ENCODE peak calls at places on chromosomes 11 and 22, in four cellular contexts. One of them, this sample, is unnamed.

GRCh38 chr22:45200862-45201511 is 37.3 kb downstream of the NUP50 start:
- DNase-seq in K562: no peak
- DNase-seq in H1: peak; percentile 45
- DNase-seq in A549: no peak
- DNase-seq in this sample: peak; percentile 98

GRCh38 chr11:111531687-111532364 is 8.7 kb upstream of the LAYN start:
- DNase-seq in K562: no peak
- DNase-seq in A549: peak; percentile 80
- DNase-seq in H1: no peak
- DNase-seq in this sample: peak; percentile 95

GRCh38 chr22:50529416-50530279 is at the start of gene TYMP:
- DNase-seq in H1: peak; percentile 72
- DNase-seq in A549: peak; percentile 45
- DNase-seq in K562: no peak
- DNase-seq in this sample: no peak

GRCh38 chr11:110832080-110832479 is 119.8 kb upstream of the ARHGAP20 start:
- DNase-seq in H1: no peak
- DNase-seq in K562: no peak
- DNase-seq in A549: no peak
- DNase-seq in this sample: no peak

GRCh38 chr11:31509412-31510345 is at the start of the genes ELP4 and IMMP1L:
- DNase-seq in H1: peak; percentile 91
- DNase-seq in K562: peak; percentile 97
- DNase-seq in A549: peak; percentile 99
- DNase-seq in this sample: peak; percentile 95

GRCh38 chr11:68859123-68859522 is 17.4 kb upstream of the CPT1A start:
- DNase-seq in K562: no peak
- DNase-seq in H1: no peak
- DNase-seq in A549: no peak
- DNase-seq in this sample: no peak

GRCh38 chr11:68870470-68870869 is 28.8 kb upstream of the CPT1A start:
- DNase-seq in A549: no peak
- DNase-seq in K562: no peak
- DNase-seq in H1: no peak
- DNase-seq in this sample: no peak

GRCh38 chr11:95516786-95517185 is 272.8 kb downstream of the FAM76B start:
- DNase-seq in K562: no peak
- DNase-seq in H1: no peak
- DNase-seq in A549: no peak
- DNase-seq in this sample: peak; percentile 83

GRCh38 chr11:59556883-59557205 is 45.5 kb downstream of the OR4D9 start:
- DNase-seq in A549: no peak
- DNase-seq in H1: no peak
- DNase-seq in K562: no peak
- DNase-seq in this sample: no peak

GRCh38 chr11:64694821-64695365 is 28.1 kb downstream of the NRXN2 start:
- DNase-seq in K562: no peak
- DNase-seq in A549: no peak
- DNase-seq in H1: peak; percentile 74
- DNase-seq in this sample: no peak

GRCh38 chr11:108037636-108038035 is 28.9 kb downstream of the CUL5 start:
- DNase-seq in A549: no peak
- DNase-seq in K562: no peak
- DNase-seq in H1: no peak
- DNase-seq in this sample: peak; percentile 55

GRCh38 chr11:70716986-70717775 is 318.9 kb downstream of the CTTN start:
- DNase-seq in K562: no peak
- DNase-seq in A549: no peak
- DNase-seq in H1: no peak
- DNase-seq in this sample: no peak

GRCh38 chr11:8239056-8239455 is 24.6 kb downstream of the LMO1 start:
- DNase-seq in K562: no peak
- DNase-seq in H1: no peak
- DNase-seq in A549: no peak
- DNase-seq in this sample: no peak

GRCh38 chr11:116499396-116500001 is 273.3 kb downstream of the BUD13 start:
- DNase-seq in H1: peak; percentile 99
- DNase-seq in A549: peak; percentile 27
- DNase-seq in K562: peak; percentile 78
- DNase-seq in this sample: peak; percentile 22

GRCh38 chr11:68036717-68037239 is 2.0 kb upstream of the TCIRG1 start:
- DNase-seq in A549: no peak
- DNase-seq in H1: no peak
- DNase-seq in K562: no peak
- DNase-seq in this sample: no peak

GRCh38 chr11:120141144-120142071 is 3.5 kb upstream of the TRIM29 start:
- DNase-seq in A549: no peak
- DNase-seq in K562: no peak
- DNase-seq in H1: peak; percentile 22
- DNase-seq in this sample: no peak

GRCh38 chr22:49094151-49094550 is 733.5 kb downstream of the BRD1 start:
- DNase-seq in K562: no peak
- DNase-seq in H1: no peak
- DNase-seq in A549: no peak
- DNase-seq in this sample: no peak

GRCh38 chr11:64334764-64335741 is 5.0 kb upstream of the CCDC88B start:
- DNase-seq in K562: peak; percentile 94
- DNase-seq in H1: no peak
- DNase-seq in A549: peak; percentile 97
- DNase-seq in this sample: peak; percentile 96

GRCh38 chr22:19040581-19041402 is 81.4 kb downstream of the DGCR2 start:
- DNase-seq in K562: no peak
- DNase-seq in H1: no peak
- DNase-seq in A549: no peak
- DNase-seq in this sample: no peak

GRCh38 chr11:111730871-111731591 is 35.2 kb downstream of the PPP2R1B start:
- DNase-seq in K562: no peak
- DNase-seq in A549: no peak
- DNase-seq in H1: no peak
- DNase-seq in this sample: no peak

GRCh38 chr11:44955019-44955738 is 4.5 kb upstream of the TP53I11 start:
- DNase-seq in A549: peak; percentile 71
- DNase-seq in H1: no peak
- DNase-seq in K562: peak; percentile 60
- DNase-seq in this sample: peak; percentile 92

GRCh38 chr11:31779268-31779879 is 31.7 kb downstream of the PAX6 start:
- DNase-seq in A549: no peak
- DNase-seq in H1: no peak
- DNase-seq in K562: no peak
- DNase-seq in this sample: peak; percentile 83

GRCh38 chr11:27722945-27723344 is 22.7 kb upstream of the BDNF start:
- DNase-seq in H1: peak; percentile 66
- DNase-seq in A549: no peak
- DNase-seq in K562: no peak
- DNase-seq in this sample: no peak

GRCh38 chr22:41062146-41062545 is 30.2 kb upstream of the EP300 start:
- DNase-seq in K562: no peak
- DNase-seq in A549: no peak
- DNase-seq in H1: no peak
- DNase-seq in this sample: no peak

GRCh38 chr11:15258433-15259350 is 144.0 kb downstream of the INSC start:
- DNase-seq in A549: peak; percentile 38
- DNase-seq in H1: no peak
- DNase-seq in K562: no peak
- DNase-seq in this sample: peak; percentile 34

GRCh38 chr11:120121914-120122473 is 15.9 kb downstream of the TRIM29 start:
- DNase-seq in H1: no peak
- DNase-seq in A549: no peak
- DNase-seq in K562: no peak
- DNase-seq in this sample: no peak

GRCh38 chr11:125624756-125625213 is at the start of gene CHEK1:
- DNase-seq in A549: no peak
- DNase-seq in H1: no peak
- DNase-seq in K562: no peak
- DNase-seq in this sample: no peak

GRCh38 chr11:125164422-125165110 is at the start of gene PKNOX2:
- DNase-seq in H1: peak; percentile 93
- DNase-seq in A549: peak; percentile 47
- DNase-seq in K562: peak; percentile 66
- DNase-seq in this sample: peak; percentile 67

GRCh38 chr11:72762641-72763304 is 10.6 kb upstream of the ARAP1 start:
- DNase-seq in K562: no peak
- DNase-seq in H1: no peak
- DNase-seq in A549: no peak
- DNase-seq in this sample: no peak

GRCh38 chr11:132122701-132123100 is 752.3 kb downstream of the NTM start:
- DNase-seq in H1: no peak
- DNase-seq in K562: no peak
- DNase-seq in A549: no peak
- DNase-seq in this sample: peak; percentile 16

GRCh38 chr11:131302831-131303230 is 67.6 kb upstream of the NTM start:
- DNase-seq in H1: no peak
- DNase-seq in A549: no peak
- DNase-seq in K562: no peak
- DNase-seq in this sample: no peak

GRCh38 chr11:61254403-61255025 is 13.5 kb downstream of the PGA5 start:
- DNase-seq in H1: peak; percentile 89
- DNase-seq in K562: peak; percentile 86
- DNase-seq in A549: peak; percentile 85
- DNase-seq in this sample: peak; percentile 52

GRCh38 chr11:36729765-36730164 is 131.7 kb upstream of the RAG2 start:
- DNase-seq in H1: no peak
- DNase-seq in K562: no peak
- DNase-seq in A549: no peak
- DNase-seq in this sample: no peak
- TF ChIP-seq MAFK in H1: no peak
- TF ChIP-seq MAFK in K562: no peak
- TF ChIP-seq MAFK in A549: no peak
- TF ChIP-seq MAFK in this sample: no peak

GRCh38 chr11:102831709-102832492 is 11.5 kb downstream of the MMP3 start:
- DNase-seq in A549: no peak
- DNase-seq in H1: no peak
- DNase-seq in K562: no peak
- DNase-seq in this sample: no peak
- TF ChIP-seq MAFK in A549: no peak
- TF ChIP-seq MAFK in H1: no peak
- TF ChIP-seq MAFK in K562: no peak
- TF ChIP-seq MAFK in this sample: no peak

GRCh38 chr11:16356751-16357365 is 512 bp upstream of the SOX6 start:
- DNase-seq in K562: no peak
- DNase-seq in H1: no peak
- DNase-seq in A549: no peak
- DNase-seq in this sample: peak; percentile 41
- TF ChIP-seq MAFK in K562: no peak
- TF ChIP-seq MAFK in H1: no peak
- TF ChIP-seq MAFK in A549: no peak
- TF ChIP-seq MAFK in this sample: no peak

GRCh38 chr11:104526006-104526405 is 362.1 kb upstream of the PDGFD start:
- DNase-seq in H1: no peak
- DNase-seq in K562: no peak
- DNase-seq in A549: no peak
- DNase-seq in this sample: no peak
- TF ChIP-seq MAFK in H1: no peak
- TF ChIP-seq MAFK in K562: no peak
- TF ChIP-seq MAFK in A549: no peak
- TF ChIP-seq MAFK in this sample: no peak

DNA sequence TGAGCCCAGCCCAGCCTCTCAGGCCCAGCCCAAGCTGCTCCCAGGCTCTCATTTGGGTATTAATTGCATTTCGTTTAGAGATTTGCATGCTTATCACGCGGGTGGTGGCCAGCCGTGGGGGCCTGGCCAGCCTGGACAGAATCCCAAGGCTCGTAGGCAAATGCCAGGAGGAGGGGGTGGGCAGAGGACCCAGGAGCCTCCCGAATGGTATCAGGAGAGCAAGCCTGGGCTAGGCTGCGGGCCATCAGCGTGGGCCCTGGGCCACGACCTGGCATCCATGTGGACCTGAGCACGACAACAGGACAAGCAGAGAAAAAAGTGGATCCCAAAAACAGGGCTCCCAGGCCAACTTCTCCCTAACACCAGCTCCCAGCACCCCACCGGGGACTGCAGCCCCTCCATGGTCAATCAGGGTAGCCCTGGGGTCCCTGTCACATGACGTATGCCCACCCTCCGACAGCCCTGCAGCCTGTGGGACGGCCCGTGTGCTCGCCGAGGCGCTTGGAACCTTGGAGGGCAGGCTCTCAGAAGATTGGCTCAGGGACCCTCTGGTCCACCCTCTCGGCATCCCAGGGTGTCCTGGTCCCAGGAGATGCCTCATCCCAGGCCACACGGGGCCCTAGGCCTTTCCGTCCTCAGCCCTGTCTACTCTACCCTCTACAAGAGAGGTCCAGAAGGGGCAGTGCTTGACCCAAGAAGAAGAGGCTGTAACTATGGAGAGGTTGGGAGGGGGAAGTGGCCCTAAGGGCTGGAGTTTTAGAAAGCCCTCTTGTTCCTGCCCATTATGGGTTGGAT is 8.8 kb downstream of the ASCL2 start:
- DNase-seq in A549: no peak
- DNase-seq in K562: no peak
- DNase-seq in H1: no peak
- DNase-seq in this sample: no peak
- TF ChIP-seq MAFK in A549: no peak
- TF ChIP-seq MAFK in K562: no peak
- TF ChIP-seq MAFK in H1: no peak
- TF ChIP-seq MAFK in this sample: no peak

DNA sequence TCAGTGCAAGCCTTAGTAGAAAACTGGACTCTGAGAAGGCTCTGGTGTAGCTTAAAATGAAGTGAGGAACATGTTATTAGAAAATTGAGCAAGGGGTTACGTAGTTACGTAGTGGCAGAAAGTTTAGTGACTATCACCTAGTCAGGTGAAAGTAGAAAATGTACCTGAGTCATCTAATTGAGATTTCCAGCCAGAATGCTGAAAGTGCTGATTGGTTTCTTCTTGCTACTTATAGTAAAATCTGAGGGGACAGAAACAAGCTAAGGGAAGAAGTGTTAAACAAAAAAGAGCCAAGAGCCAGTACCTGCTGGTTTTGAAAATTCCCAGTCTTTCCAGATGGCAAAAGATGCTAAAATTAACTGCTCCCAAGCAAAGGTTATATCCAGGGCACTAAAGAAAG is 29.4 kb downstream of the ZNF280B start:
- DNase-seq in A549: no peak
- DNase-seq in H1: no peak
- DNase-seq in K562: no peak
- DNase-seq in this sample: no peak
- TF ChIP-seq MAFK in A549: no peak
- TF ChIP-seq MAFK in H1: no peak
- TF ChIP-seq MAFK in K562: no peak
- TF ChIP-seq MAFK in this sample: no peak

DNA sequence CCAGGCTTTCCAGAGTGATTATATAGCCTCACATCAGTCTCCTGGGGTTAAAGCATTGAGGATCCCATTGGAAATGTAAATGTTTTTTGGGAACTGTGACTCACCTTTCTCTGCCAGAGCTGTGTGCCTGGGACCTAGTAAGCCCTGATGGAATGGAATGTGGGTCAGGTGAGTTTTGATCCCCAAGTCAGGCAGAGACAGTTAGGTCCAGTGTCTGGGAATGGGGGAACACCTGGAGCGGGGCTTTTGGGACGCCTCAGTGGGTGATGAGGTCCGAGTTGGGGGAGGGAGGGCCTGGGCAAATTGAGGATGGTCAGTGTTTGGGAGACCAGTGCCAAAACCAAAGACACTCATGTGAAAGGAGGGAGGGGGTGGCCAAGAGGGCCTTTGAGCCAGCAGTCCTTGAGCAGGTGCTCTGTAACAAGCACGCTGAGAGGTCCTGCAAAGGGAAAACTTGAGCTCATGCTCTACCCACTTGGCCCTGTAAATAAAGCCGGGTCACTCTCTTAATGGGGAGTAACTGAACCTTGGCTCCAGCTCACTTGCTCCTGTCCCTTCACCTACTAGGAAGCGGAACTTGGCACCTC is 104.7 kb downstream of the NAV2 start:
- DNase-seq in H1: peak; percentile 77
- DNase-seq in K562: no peak
- DNase-seq in A549: no peak
- DNase-seq in this sample: no peak
- TF ChIP-seq MAFK in H1: no peak
- TF ChIP-seq MAFK in K562: no peak
- TF ChIP-seq MAFK in A549: no peak
- TF ChIP-seq MAFK in this sample: no peak